ENCODE peak calls at places on chromosomes 5 and 9, in five cellular contexts. One of them, this sample, is unnamed.

GRCh38 chr9:7011395-7012067 is 253.8 kb downstream of the KDM4C start:
- DNase-seq in HepG2: no peak
- DNase-seq in H1: no peak
- DNase-seq in NT2/D1: no peak
- DNase-seq in GM12878: peak; percentile 13
- DNase-seq in this sample: no peak

GRCh38 chr9:69762527-69762926 is 2.7 kb upstream of the PTAR1 start:
- DNase-seq in H1: no peak
- DNase-seq in NT2/D1: no peak
- DNase-seq in HepG2: no peak
- DNase-seq in GM12878: no peak
- DNase-seq in this sample: no peak

GRCh38 chr5:53027913-53028312 is 38.8 kb downstream of the ITGA2 start:
- DNase-seq in H1: no peak
- DNase-seq in NT2/D1: no peak
- DNase-seq in GM12878: no peak
- DNase-seq in HepG2: no peak
- DNase-seq in this sample: no peak

GRCh38 chr5:132056610-132057497 is 3.6 kb upstream of the IL3 start:
- DNase-seq in NT2/D1: no peak
- DNase-seq in GM12878: no peak
- DNase-seq in H1: no peak
- DNase-seq in HepG2: no peak
- DNase-seq in this sample: no peak

GRCh38 chr5:88659529-88660325 is 223.3 kb downstream of the MEF2C start:
- DNase-seq in H1: no peak
- DNase-seq in GM12878: no peak
- DNase-seq in HepG2: no peak
- DNase-seq in NT2/D1: no peak
- DNase-seq in this sample: no peak

GRCh38 chr9:69740872-69741505 is 18.8 kb downstream of the PTAR1 start:
- DNase-seq in H1: no peak
- DNase-seq in NT2/D1: no peak
- DNase-seq in GM12878: no peak
- DNase-seq in HepG2: no peak
- DNase-seq in this sample: no peak

GRCh38 chr9:95060246-95060645 is 257.3 kb downstream of the FANCC start:
- DNase-seq in H1: no peak
- DNase-seq in HepG2: no peak
- DNase-seq in NT2/D1: no peak
- DNase-seq in GM12878: no peak
- DNase-seq in this sample: no peak

GRCh38 chr5:135973323-135974018 is 18.7 kb upstream of the LECT2 start:
- DNase-seq in HepG2: peak; percentile 99
- DNase-seq in H1: no peak
- DNase-seq in GM12878: no peak
- DNase-seq in NT2/D1: no peak
- DNase-seq in this sample: no peak

GRCh38 chr9:128001411-128002298 is 20.9 kb upstream of the EEIG1 start:
- DNase-seq in NT2/D1: peak; percentile 75
- DNase-seq in H1: no peak
- DNase-seq in GM12878: no peak
- DNase-seq in HepG2: no peak
- DNase-seq in this sample: no peak

GRCh38 chr5:82295144-82295543 is 17.0 kb upstream of the RPS23 start:
- DNase-seq in H1: no peak
- DNase-seq in NT2/D1: no peak
- DNase-seq in HepG2: no peak
- DNase-seq in GM12878: no peak
- DNase-seq in this sample: no peak

GRCh38 chr9:136603216-136603615 is 57.4 kb upstream of the NOTCH1 start:
- DNase-seq in HepG2: no peak
- DNase-seq in H1: no peak
- DNase-seq in GM12878: no peak
- DNase-seq in NT2/D1: no peak
- DNase-seq in this sample: no peak

GRCh38 chr9:77906991-77907390 is 124.6 kb downstream of the GNAQ start:
- DNase-seq in GM12878: no peak
- DNase-seq in HepG2: no peak
- DNase-seq in H1: no peak
- DNase-seq in NT2/D1: no peak
- DNase-seq in this sample: no peak

GRCh38 chr5:156670615-156671014 is 179.5 kb upstream of the PPP1R2B start:
- DNase-seq in HepG2: no peak
- DNase-seq in GM12878: no peak
- DNase-seq in NT2/D1: no peak
- DNase-seq in H1: no peak
- DNase-seq in this sample: no peak

GRCh38 chr9:113523421-113524141 is 60.1 kb downstream of the RGS3 start:
- DNase-seq in H1: no peak
- DNase-seq in GM12878: peak; percentile 85
- DNase-seq in HepG2: no peak
- DNase-seq in NT2/D1: no peak
- DNase-seq in this sample: no peak

GRCh38 chr9:11199335-11199734 is 586.5 kb upstream of the PTPRD start:
- DNase-seq in NT2/D1: peak; percentile 44
- DNase-seq in HepG2: no peak
- DNase-seq in GM12878: no peak
- DNase-seq in H1: peak; percentile 31
- DNase-seq in this sample: no peak

GRCh38 chr9:76592105-76593010 is 133.4 kb downstream of the GCNT1 start:
- DNase-seq in NT2/D1: peak; percentile 38
- DNase-seq in GM12878: no peak
- DNase-seq in HepG2: no peak
- DNase-seq in H1: peak; percentile 13
- DNase-seq in this sample: no peak

GRCh38 chr9:94927048-94927761 is 200.7 kb downstream of the AOPEP start:
- DNase-seq in NT2/D1: no peak
- DNase-seq in GM12878: no peak
- DNase-seq in HepG2: no peak
- DNase-seq in H1: no peak
- DNase-seq in this sample: no peak

GRCh38 chr5:64557911-64558310 is 52.1 kb downstream of the RGS7BP start:
- DNase-seq in NT2/D1: no peak
- DNase-seq in GM12878: no peak
- DNase-seq in H1: no peak
- DNase-seq in HepG2: no peak
- DNase-seq in this sample: no peak

GRCh38 chr5:179297486-179298180 is 47.6 kb downstream of the ADAMTS2 start:
- DNase-seq in HepG2: no peak
- DNase-seq in NT2/D1: no peak
- DNase-seq in GM12878: no peak
- DNase-seq in H1: no peak
- DNase-seq in this sample: no peak

GRCh38 chr5:15475365-15475764 is 24.6 kb upstream of the FBXL7 start:
- DNase-seq in HepG2: no peak
- DNase-seq in H1: no peak
- DNase-seq in GM12878: no peak
- DNase-seq in NT2/D1: no peak
- DNase-seq in this sample: no peak

GRCh38 chr5:38164776-38165399 is 93.5 kb upstream of the EGFLAM start:
- DNase-seq in HepG2: peak; percentile 97
- DNase-seq in GM12878: no peak
- DNase-seq in H1: no peak
- DNase-seq in NT2/D1: no peak
- DNase-seq in this sample: no peak

GRCh38 chr5:39633057-39633456 is 208.3 kb upstream of the DAB2 start:
- DNase-seq in H1: no peak
- DNase-seq in HepG2: no peak
- DNase-seq in GM12878: no peak
- DNase-seq in NT2/D1: no peak
- DNase-seq in this sample: no peak

GRCh38 chr9:7452378-7452777 is 347.2 kb downstream of the DMAC1 start:
- DNase-seq in GM12878: no peak
- DNase-seq in HepG2: no peak
- DNase-seq in NT2/D1: no peak
- DNase-seq in H1: no peak
- DNase-seq in this sample: no peak

GRCh38 chr9:21817176-21817575 is 14.7 kb downstream of the MTAP start:
- DNase-seq in GM12878: no peak
- DNase-seq in NT2/D1: no peak
- DNase-seq in H1: no peak
- DNase-seq in HepG2: no peak
- DNase-seq in this sample: no peak

GRCh38 chr5:66840527-66841013 is 244.4 kb downstream of the MAST4 start:
- DNase-seq in GM12878: peak; percentile 78
- DNase-seq in H1: no peak
- DNase-seq in HepG2: peak; percentile 29
- DNase-seq in NT2/D1: no peak
- DNase-seq in this sample: no peak

GRCh38 chr5:143576721-143577484 is 173.4 kb upstream of the NR3C1 start:
- DNase-seq in H1: no peak
- DNase-seq in GM12878: no peak
- DNase-seq in HepG2: no peak
- DNase-seq in NT2/D1: no peak
- DNase-seq in this sample: no peak

GRCh38 chr5:150253416-150254208 is 36.0 kb downstream of the CAMK2A start:
- DNase-seq in NT2/D1: no peak
- DNase-seq in GM12878: no peak
- DNase-seq in HepG2: no peak
- DNase-seq in H1: no peak
- DNase-seq in this sample: no peak

GRCh38 chr5:73985145-73985544 is 359.1 kb downstream of the ARHGEF28 start:
- DNase-seq in HepG2: peak; percentile 69
- DNase-seq in GM12878: no peak
- DNase-seq in NT2/D1: no peak
- DNase-seq in H1: no peak
- DNase-seq in this sample: no peak

GRCh38 chr5:180068519-180069090 is 3.0 kb downstream of the RNF130 start:
- DNase-seq in GM12878: no peak
- DNase-seq in HepG2: no peak
- DNase-seq in H1: no peak
- DNase-seq in NT2/D1: no peak
- DNase-seq in this sample: no peak

GRCh38 chr9:107283621-107284616 is 840 bp downstream of the RAD23B start:
- DNase-seq in H1: peak; percentile 78
- DNase-seq in HepG2: peak; percentile 73
- DNase-seq in NT2/D1: peak; percentile 84
- DNase-seq in GM12878: peak; percentile 51
- DNase-seq in this sample: peak; percentile 72

GRCh38 chr9:108297025-108297424 is 558.8 kb downstream of the ACTL7B start:
- DNase-seq in GM12878: no peak
- DNase-seq in H1: no peak
- DNase-seq in HepG2: no peak
- DNase-seq in NT2/D1: no peak
- DNase-seq in this sample: no peak

GRCh38 chr9:91814681-91815212 is 135.3 kb downstream of the ROR2 start:
- DNase-seq in GM12878: no peak
- DNase-seq in H1: no peak
- DNase-seq in NT2/D1: no peak
- DNase-seq in HepG2: no peak
- DNase-seq in this sample: no peak

GRCh38 chr9:112728401-112728800 is 10.5 kb upstream of the INIP start:
- DNase-seq in HepG2: no peak
- DNase-seq in GM12878: no peak
- DNase-seq in NT2/D1: no peak
- DNase-seq in H1: no peak
- DNase-seq in this sample: no peak

GRCh38 chr9:137521405-137521985 is 28.7 kb downstream of the PNPLA7 start:
- DNase-seq in GM12878: no peak
- DNase-seq in H1: no peak
- DNase-seq in NT2/D1: no peak
- DNase-seq in HepG2: no peak
- DNase-seq in this sample: no peak

GRCh38 chr5:73693573-73694061 is 67.6 kb downstream of the ARHGEF28 start:
- DNase-seq in GM12878: no peak
- DNase-seq in H1: peak; percentile 7
- DNase-seq in NT2/D1: peak; percentile 44
- DNase-seq in HepG2: peak; percentile 56
- DNase-seq in this sample: peak; percentile 24

GRCh38 chr5:6712136-6712581 is 1.1 kb upstream of the TENT4A start:
- DNase-seq in GM12878: no peak
- DNase-seq in H1: no peak
- DNase-seq in HepG2: peak; percentile 52
- DNase-seq in NT2/D1: no peak
- DNase-seq in this sample: peak; percentile 39

DNA sequence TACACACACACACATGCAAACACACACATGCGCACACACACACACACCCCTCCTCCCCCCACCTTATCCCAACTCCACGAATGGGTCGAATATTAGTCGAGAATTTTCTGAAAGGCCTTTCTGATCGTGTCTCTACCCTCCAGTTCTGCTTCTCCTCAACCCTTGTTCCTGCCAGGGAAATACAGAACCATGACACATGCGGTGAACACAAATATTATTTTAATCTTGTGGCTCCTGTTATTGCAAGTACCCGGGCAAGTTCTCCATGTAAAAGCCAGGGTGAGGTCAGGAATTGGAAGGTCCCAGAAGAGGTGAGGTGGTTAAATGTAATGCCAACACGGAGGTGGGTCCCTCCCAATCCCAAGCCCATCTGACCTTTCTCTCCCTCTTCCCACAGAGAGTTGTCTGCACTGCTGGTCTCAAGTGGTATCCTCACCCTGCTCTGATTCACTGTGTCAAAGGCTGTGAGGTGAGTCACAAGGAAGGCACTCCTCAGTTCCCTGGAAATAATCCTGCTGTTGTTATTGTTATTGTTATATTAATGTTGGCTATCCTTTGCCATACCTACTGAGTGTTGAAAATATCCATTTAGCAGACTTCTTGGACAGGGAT is 223.7 kb downstream of the PAPPA start:
- DNase-seq in GM12878: no peak
- DNase-seq in NT2/D1: no peak
- DNase-seq in HepG2: no peak
- DNase-seq in H1: no peak
- DNase-seq in this sample: no peak
- TF ChIP-seq SUZ12 in GM12878: no peak
- TF ChIP-seq SUZ12 in NT2/D1: no peak
- TF ChIP-seq SUZ12 in HepG2: no peak
- TF ChIP-seq SUZ12 in H1: no peak
- TF ChIP-seq SUZ12 in this sample: no peak

GRCh38 chr9:86521936-86522335 is 167.7 kb upstream of the TUT7 start:
- DNase-seq in NT2/D1: no peak
- DNase-seq in GM12878: no peak
- DNase-seq in HepG2: no peak
- DNase-seq in H1: no peak
- DNase-seq in this sample: no peak
- TF ChIP-seq SUZ12 in NT2/D1: no peak
- TF ChIP-seq SUZ12 in GM12878: no peak
- TF ChIP-seq SUZ12 in HepG2: no peak
- TF ChIP-seq SUZ12 in H1: no peak
- TF ChIP-seq SUZ12 in this sample: no peak

GRCh38 chr5:58156977-58157701 is 302.7 kb downstream of the PLK2 start:
- DNase-seq in NT2/D1: no peak
- DNase-seq in H1: no peak
- DNase-seq in HepG2: no peak
- DNase-seq in GM12878: no peak
- DNase-seq in this sample: no peak
- TF ChIP-seq SUZ12 in NT2/D1: no peak
- TF ChIP-seq SUZ12 in H1: no peak
- TF ChIP-seq SUZ12 in HepG2: no peak
- TF ChIP-seq SUZ12 in GM12878: no peak
- TF ChIP-seq SUZ12 in this sample: no peak

DNA sequence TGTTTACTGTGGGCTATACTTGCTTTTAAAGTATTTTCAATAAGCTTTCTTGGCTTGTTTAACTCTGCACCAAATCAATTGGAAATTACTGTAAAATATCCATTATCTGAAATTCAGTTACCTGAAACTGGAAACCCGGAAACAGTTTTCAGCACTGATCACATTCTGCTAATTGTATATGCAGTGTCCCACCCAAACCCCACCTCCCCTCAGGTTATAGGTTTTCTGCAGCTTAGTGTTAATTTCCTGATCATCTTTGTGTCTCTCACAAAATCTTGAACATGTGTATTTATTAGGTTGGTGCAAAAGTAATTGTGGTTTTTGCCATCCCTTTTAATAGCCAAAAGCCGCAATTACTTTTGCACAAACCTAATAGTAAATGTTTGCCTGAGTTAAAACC is 1.3 kb downstream of the SNX2 start:
- DNase-seq in HepG2: no peak
- DNase-seq in H1: no peak
- DNase-seq in NT2/D1: no peak
- DNase-seq in GM12878: no peak
- DNase-seq in this sample: no peak
- TF ChIP-seq SUZ12 in HepG2: no peak
- TF ChIP-seq SUZ12 in H1: no peak
- TF ChIP-seq SUZ12 in NT2/D1: no peak
- TF ChIP-seq SUZ12 in GM12878: no peak
- TF ChIP-seq SUZ12 in this sample: no peak

This sample was measured in HEK293T.